ENCODE peak calls at places on chromosomes 13 and 19, in six cellular contexts. One of them, this sample, is unnamed.

GRCh38 chr19:52691737-52692136 is 43.1 kb downstream of the ZNF611 start:
- DNase-seq in mammary epithelial cell: no peak
- DNase-seq in activated CD8-positive, alpha-beta memory T cell treated with anti-CD3 and anti-CD28 coated beads for 1 hour: no peak
- DNase-seq in naive thymus-derived CD4-positive, alpha-beta T cell: no peak
- DNase-seq in H54: no peak
- DNase-seq in stimulated activated CD4-positive, alpha-beta T cell treated with anti-CD3 and anti-CD28 coated beads, Interleukin-1b, Interleukin-23, amount 100 ng/mL, for 1 hour: no peak
- DNase-seq in this sample: no peak

GRCh38 chr19:7970716-7971448 is 27.4 kb upstream of the TIMM44 start:
- DNase-seq in activated CD8-positive, alpha-beta memory T cell treated with anti-CD3 and anti-CD28 coated beads for 1 hour: no peak
- DNase-seq in H54: peak
- DNase-seq in naive thymus-derived CD4-positive, alpha-beta T cell: no peak
- DNase-seq in stimulated activated CD4-positive, alpha-beta T cell treated with anti-CD3 and anti-CD28 coated beads, Interleukin-1b, Interleukin-23, amount 100 ng/mL, for 1 hour: no peak
- DNase-seq in mammary epithelial cell: no peak
- DNase-seq in this sample: no peak

GRCh38 chr19:15282311-15282705 is 50.0 kb downstream of the BRD4 start:
- DNase-seq in stimulated activated CD4-positive, alpha-beta T cell treated with anti-CD3 and anti-CD28 coated beads, Interleukin-1b, Interleukin-23, amount 100 ng/mL, for 1 hour: no peak
- DNase-seq in H54: no peak
- DNase-seq in naive thymus-derived CD4-positive, alpha-beta T cell: no peak
- DNase-seq in mammary epithelial cell: peak
- DNase-seq in activated CD8-positive, alpha-beta memory T cell treated with anti-CD3 and anti-CD28 coated beads for 1 hour: no peak
- DNase-seq in this sample: no peak

GRCh38 chr19:50693064-50693975 is 26.3 kb downstream of the SHANK1 start:
- DNase-seq in stimulated activated CD4-positive, alpha-beta T cell treated with anti-CD3 and anti-CD28 coated beads, Interleukin-1b, Interleukin-23, amount 100 ng/mL, for 1 hour: no peak
- DNase-seq in H54: no peak
- DNase-seq in naive thymus-derived CD4-positive, alpha-beta T cell: no peak
- DNase-seq in mammary epithelial cell: no peak
- DNase-seq in activated CD8-positive, alpha-beta memory T cell treated with anti-CD3 and anti-CD28 coated beads for 1 hour: no peak
- DNase-seq in this sample: no peak

GRCh38 chr19:15869873-15870272 is 28.0 kb downstream of the CYP4F2 start:
- DNase-seq in H54: no peak
- DNase-seq in mammary epithelial cell: no peak
- DNase-seq in activated CD8-positive, alpha-beta memory T cell treated with anti-CD3 and anti-CD28 coated beads for 1 hour: no peak
- DNase-seq in naive thymus-derived CD4-positive, alpha-beta T cell: no peak
- DNase-seq in stimulated activated CD4-positive, alpha-beta T cell treated with anti-CD3 and anti-CD28 coated beads, Interleukin-1b, Interleukin-23, amount 100 ng/mL, for 1 hour: no peak
- DNase-seq in this sample: no peak

GRCh38 chr19:40163541-40164129 is 27.6 kb upstream of the MAP3K10 start:
- DNase-seq in mammary epithelial cell: no peak
- DNase-seq in H54: no peak
- DNase-seq in naive thymus-derived CD4-positive, alpha-beta T cell: peak
- DNase-seq in stimulated activated CD4-positive, alpha-beta T cell treated with anti-CD3 and anti-CD28 coated beads, Interleukin-1b, Interleukin-23, amount 100 ng/mL, for 1 hour: no peak
- DNase-seq in activated CD8-positive, alpha-beta memory T cell treated with anti-CD3 and anti-CD28 coated beads for 1 hour: no peak
- DNase-seq in this sample: no peak

GRCh38 chr13:41213919-41214318 is 19.6 kb upstream of the KBTBD7 start:
- DNase-seq in stimulated activated CD4-positive, alpha-beta T cell treated with anti-CD3 and anti-CD28 coated beads, Interleukin-1b, Interleukin-23, amount 100 ng/mL, for 1 hour: no peak
- DNase-seq in mammary epithelial cell: no peak
- DNase-seq in naive thymus-derived CD4-positive, alpha-beta T cell: no peak
- DNase-seq in activated CD8-positive, alpha-beta memory T cell treated with anti-CD3 and anti-CD28 coated beads for 1 hour: no peak
- DNase-seq in H54: no peak
- DNase-seq in this sample: no peak

GRCh38 chr13:60178327-60178726 is 14.6 kb upstream of the DIAPH3 start:
- DNase-seq in activated CD8-positive, alpha-beta memory T cell treated with anti-CD3 and anti-CD28 coated beads for 1 hour: no peak
- DNase-seq in H54: no peak
- DNase-seq in mammary epithelial cell: no peak
- DNase-seq in stimulated activated CD4-positive, alpha-beta T cell treated with anti-CD3 and anti-CD28 coated beads, Interleukin-1b, Interleukin-23, amount 100 ng/mL, for 1 hour: no peak
- DNase-seq in naive thymus-derived CD4-positive, alpha-beta T cell: no peak
- DNase-seq in this sample: no peak

GRCh38 chr13:113970810-113971470 is 2.9 kb downstream of the C13orf46 start:
- DNase-seq in mammary epithelial cell: peak
- DNase-seq in stimulated activated CD4-positive, alpha-beta T cell treated with anti-CD3 and anti-CD28 coated beads, Interleukin-1b, Interleukin-23, amount 100 ng/mL, for 1 hour: no peak
- DNase-seq in naive thymus-derived CD4-positive, alpha-beta T cell: no peak
- DNase-seq in activated CD8-positive, alpha-beta memory T cell treated with anti-CD3 and anti-CD28 coated beads for 1 hour: no peak
- DNase-seq in H54: no peak
- DNase-seq in this sample: peak

GRCh38 chr19:18871543-18871942 is 24.4 kb downstream of the CERS1 start:
- DNase-seq in mammary epithelial cell: no peak
- DNase-seq in H54: no peak
- DNase-seq in naive thymus-derived CD4-positive, alpha-beta T cell: no peak
- DNase-seq in activated CD8-positive, alpha-beta memory T cell treated with anti-CD3 and anti-CD28 coated beads for 1 hour: no peak
- DNase-seq in stimulated activated CD4-positive, alpha-beta T cell treated with anti-CD3 and anti-CD28 coated beads, Interleukin-1b, Interleukin-23, amount 100 ng/mL, for 1 hour: no peak
- DNase-seq in this sample: no peak

GRCh38 chr13:72101768-72102400 is 234.9 kb upstream of the DACH1 start:
- DNase-seq in H54: no peak
- DNase-seq in activated CD8-positive, alpha-beta memory T cell treated with anti-CD3 and anti-CD28 coated beads for 1 hour: no peak
- DNase-seq in naive thymus-derived CD4-positive, alpha-beta T cell: no peak
- DNase-seq in stimulated activated CD4-positive, alpha-beta T cell treated with anti-CD3 and anti-CD28 coated beads, Interleukin-1b, Interleukin-23, amount 100 ng/mL, for 1 hour: no peak
- DNase-seq in mammary epithelial cell: no peak
- DNase-seq in this sample: no peak

GRCh38 chr19:35592226-35592625 is 6.3 kb downstream of the PMIS2 start:
- DNase-seq in activated CD8-positive, alpha-beta memory T cell treated with anti-CD3 and anti-CD28 coated beads for 1 hour: no peak
- DNase-seq in naive thymus-derived CD4-positive, alpha-beta T cell: peak
- DNase-seq in H54: no peak
- DNase-seq in stimulated activated CD4-positive, alpha-beta T cell treated with anti-CD3 and anti-CD28 coated beads, Interleukin-1b, Interleukin-23, amount 100 ng/mL, for 1 hour: no peak
- DNase-seq in mammary epithelial cell: peak
- DNase-seq in this sample: no peak